ENCODE peak calls at places on chromosomes 5 and 9, in four cellular contexts. One of them, this sample, is unnamed.

GRCh38 chr5:132230871-132231270 is 3.2 kb upstream of the P4HA2 start:
- DNase-seq in caudate nucleus: no peak
- DNase-seq in breast epithelium: no peak
- DNase-seq in activated naive CD4-positive, alpha-beta T cell: no peak
- DNase-seq in this sample: no peak

GRCh38 chr9:6910032-6910431 is 152.3 kb downstream of the KDM4C start:
- DNase-seq in caudate nucleus: no peak
- DNase-seq in breast epithelium: no peak
- DNase-seq in activated naive CD4-positive, alpha-beta T cell: no peak
- DNase-seq in this sample: no peak

GRCh38 chr5:150175536-150175935 is 9.0 kb downstream of the CDX1 start:
- DNase-seq in caudate nucleus: no peak
- DNase-seq in breast epithelium: no peak
- DNase-seq in activated naive CD4-positive, alpha-beta T cell: no peak
- DNase-seq in this sample: no peak

GRCh38 chr9:91840882-91841281 is 109.1 kb downstream of the ROR2 start:
- DNase-seq in activated naive CD4-positive, alpha-beta T cell: no peak
- DNase-seq in breast epithelium: no peak
- DNase-seq in caudate nucleus: no peak
- DNase-seq in this sample: no peak

GRCh38 chr9:79233542-79233941 is 338.2 kb upstream of the TLE4 start:
- DNase-seq in caudate nucleus: no peak
- DNase-seq in breast epithelium: no peak
- DNase-seq in activated naive CD4-positive, alpha-beta T cell: no peak
- DNase-seq in this sample: no peak

GRCh38 chr9:7844283-7844682 is 44.7 kb upstream of the DMAC1 start:
- DNase-seq in activated naive CD4-positive, alpha-beta T cell: no peak
- DNase-seq in caudate nucleus: no peak
- DNase-seq in breast epithelium: no peak
- DNase-seq in this sample: no peak

GRCh38 chr5:149959406-149960236 is 937 bp upstream of the SLC26A2 start:
- DNase-seq in activated naive CD4-positive, alpha-beta T cell: no peak
- DNase-seq in breast epithelium: no peak
- DNase-seq in caudate nucleus: no peak
- DNase-seq in this sample: no peak

GRCh38 chr5:116914869-116915504 is 340.4 kb upstream of the SEMA6A start:
- DNase-seq in caudate nucleus: no peak
- DNase-seq in breast epithelium: no peak
- DNase-seq in activated naive CD4-positive, alpha-beta T cell: no peak
- DNase-seq in this sample: no peak

GRCh38 chr5:115549154-115549553 is 4.6 kb upstream of the FEM1C start:
- DNase-seq in activated naive CD4-positive, alpha-beta T cell: no peak
- DNase-seq in breast epithelium: no peak
- DNase-seq in caudate nucleus: no peak
- DNase-seq in this sample: no peak

GRCh38 chr9:114080773-114081440 is 2.8 kb upstream of the AMBP start:
- DNase-seq in caudate nucleus: no peak
- DNase-seq in breast epithelium: no peak
- DNase-seq in activated naive CD4-positive, alpha-beta T cell: no peak
- DNase-seq in this sample: no peak

GRCh38 chr9:115594551-115594950 is 476.6 kb upstream of the TNC start:
- DNase-seq in breast epithelium: no peak
- DNase-seq in caudate nucleus: no peak
- DNase-seq in activated naive CD4-positive, alpha-beta T cell: no peak
- DNase-seq in this sample: no peak

GRCh38 chr9:111034573-111035539 is 3.4 kb downstream of the LPAR1 start:
- DNase-seq in activated naive CD4-positive, alpha-beta T cell: no peak
- DNase-seq in caudate nucleus: no peak
- DNase-seq in breast epithelium: no peak
- DNase-seq in this sample: no peak

GRCh38 chr9:86718373-86718772 is 228.9 kb downstream of the GAS1 start:
- DNase-seq in caudate nucleus: no peak
- DNase-seq in activated naive CD4-positive, alpha-beta T cell: no peak
- DNase-seq in breast epithelium: no peak
- DNase-seq in this sample: no peak

GRCh38 chr5:126403871-126404270 is 19.3 kb upstream of the GRAMD2B start:
- DNase-seq in caudate nucleus: no peak
- DNase-seq in breast epithelium: no peak
- DNase-seq in activated naive CD4-positive, alpha-beta T cell: no peak
- DNase-seq in this sample: no peak

GRCh38 chr5:76104027-76104426 is 20.8 kb downstream of the SV2C start:
- DNase-seq in breast epithelium: no peak
- DNase-seq in caudate nucleus: no peak
- DNase-seq in activated naive CD4-positive, alpha-beta T cell: no peak
- DNase-seq in this sample: no peak

GRCh38 chr5:154945695-154946301 is 4.9 kb downstream of the MRPL22 start:
- DNase-seq in activated naive CD4-positive, alpha-beta T cell: no peak
- DNase-seq in caudate nucleus: no peak
- DNase-seq in breast epithelium: no peak
- DNase-seq in this sample: no peak

This sample was measured in left lung.